ENCODE peak calls at places on chromosomes 11 and 22, in six cellular contexts. One of them, this sample, is unnamed.

GRCh38 chr11:48040830-48041444 is 60.6 kb downstream of the PTPRJ start:
- DNase-seq in GM23338: no peak
- DNase-seq in left ventricle myocardium inferior: no peak
- DNase-seq in RWPE1: no peak
- DNase-seq in anterior cingulate cortex: no peak
- DNase-seq in astrocyte of the spinal cord: no peak
- DNase-seq in this sample: no peak

GRCh38 chr11:128210148-128210940 is 377.0 kb downstream of the ETS1 start:
- DNase-seq in RWPE1: peak
- DNase-seq in left ventricle myocardium inferior: no peak
- DNase-seq in anterior cingulate cortex: no peak
- DNase-seq in astrocyte of the spinal cord: peak
- DNase-seq in GM23338: peak
- DNase-seq in this sample: peak

GRCh38 chr11:124898711-124899110 is 1.0 kb upstream of the ROBO4 start:
- DNase-seq in left ventricle myocardium inferior: no peak
- DNase-seq in anterior cingulate cortex: peak
- DNase-seq in astrocyte of the spinal cord: no peak
- DNase-seq in GM23338: peak
- DNase-seq in RWPE1: peak
- DNase-seq in this sample: no peak

GRCh38 chr11:88779551-88779950 is 286.2 kb downstream of the GRM5 start:
- DNase-seq in GM23338: no peak
- DNase-seq in left ventricle myocardium inferior: no peak
- DNase-seq in anterior cingulate cortex: no peak
- DNase-seq in RWPE1: peak
- DNase-seq in astrocyte of the spinal cord: peak
- DNase-seq in this sample: no peak

GRCh38 chr22:30859714-30860095 is 108.9 kb downstream of the MORC2 start:
- DNase-seq in astrocyte of the spinal cord: no peak
- DNase-seq in anterior cingulate cortex: no peak
- DNase-seq in left ventricle myocardium inferior: no peak
- DNase-seq in GM23338: no peak
- DNase-seq in RWPE1: no peak
- DNase-seq in this sample: no peak

GRCh38 chr22:29072193-29072978 is 449 bp upstream of the KREMEN1 start:
- DNase-seq in GM23338: peak
- DNase-seq in RWPE1: peak
- DNase-seq in astrocyte of the spinal cord: peak
- DNase-seq in left ventricle myocardium inferior: peak
- DNase-seq in anterior cingulate cortex: peak
- DNase-seq in this sample: peak

GRCh38 chr11:109644158-109644557 is 222.2 kb downstream of the C11orf87 start:
- DNase-seq in anterior cingulate cortex: peak
- DNase-seq in RWPE1: no peak
- DNase-seq in GM23338: no peak
- DNase-seq in astrocyte of the spinal cord: peak
- DNase-seq in left ventricle myocardium inferior: peak
- DNase-seq in this sample: no peak

GRCh38 chr11:130705670-130706421 is 210.4 kb downstream of the SNX19 start:
- DNase-seq in anterior cingulate cortex: no peak
- DNase-seq in left ventricle myocardium inferior: no peak
- DNase-seq in astrocyte of the spinal cord: no peak
- DNase-seq in RWPE1: no peak
- DNase-seq in GM23338: no peak
- DNase-seq in this sample: no peak

GRCh38 chr11:68146704-68147474 is 25.7 kb upstream of the CHKA start:
- DNase-seq in astrocyte of the spinal cord: peak
- DNase-seq in GM23338: no peak
- DNase-seq in anterior cingulate cortex: peak
- DNase-seq in left ventricle myocardium inferior: no peak
- DNase-seq in RWPE1: peak
- DNase-seq in this sample: peak

GRCh38 chr11:67138922-67139321 is 19.9 kb downstream of the KDM2A start:
- DNase-seq in left ventricle myocardium inferior: no peak
- DNase-seq in astrocyte of the spinal cord: no peak
- DNase-seq in GM23338: no peak
- DNase-seq in anterior cingulate cortex: no peak
- DNase-seq in RWPE1: no peak
- DNase-seq in this sample: no peak

GRCh38 chr22:41976070-41976901 is 7.0 kb downstream of the SEPTIN3 start:
- DNase-seq in astrocyte of the spinal cord: no peak
- DNase-seq in GM23338: peak
- DNase-seq in left ventricle myocardium inferior: peak
- DNase-seq in RWPE1: peak
- DNase-seq in anterior cingulate cortex: peak
- DNase-seq in this sample: no peak

GRCh38 chr11:128472128-128473110 is 114.9 kb downstream of the ETS1 start:
- DNase-seq in RWPE1: no peak
- DNase-seq in anterior cingulate cortex: no peak
- DNase-seq in left ventricle myocardium inferior: no peak
- DNase-seq in GM23338: no peak
- DNase-seq in astrocyte of the spinal cord: peak
- DNase-seq in this sample: peak

GRCh38 chr11:61079416-61080150 is 22.7 kb upstream of the CD5 start:
- DNase-seq in astrocyte of the spinal cord: no peak
- DNase-seq in GM23338: no peak
- DNase-seq in anterior cingulate cortex: no peak
- DNase-seq in RWPE1: no peak
- DNase-seq in left ventricle myocardium inferior: no peak
- DNase-seq in this sample: no peak

GRCh38 chr11:85464283-85464682 is 162.9 kb downstream of the DLG2 start:
- DNase-seq in GM23338: peak
- DNase-seq in anterior cingulate cortex: no peak
- DNase-seq in astrocyte of the spinal cord: no peak
- DNase-seq in RWPE1: no peak
- DNase-seq in left ventricle myocardium inferior: no peak
- DNase-seq in this sample: no peak

GRCh38 chr22:26756675-26757293 is 99.4 kb downstream of the MIAT start:
- DNase-seq in astrocyte of the spinal cord: peak
- DNase-seq in GM23338: peak
- DNase-seq in left ventricle myocardium inferior: peak
- DNase-seq in RWPE1: peak
- DNase-seq in anterior cingulate cortex: peak
- DNase-seq in this sample: no peak

GRCh38 chr11:65584723-65585171 is 8.9 kb downstream of the EHBP1L1 start:
- DNase-seq in left ventricle myocardium inferior: no peak
- DNase-seq in anterior cingulate cortex: no peak
- DNase-seq in RWPE1: no peak
- DNase-seq in astrocyte of the spinal cord: no peak
- DNase-seq in GM23338: peak
- DNase-seq in this sample: no peak

GRCh38 chr11:68979931-68980775 is 633 bp downstream of the MRGPRD start:
- DNase-seq in astrocyte of the spinal cord: no peak
- DNase-seq in anterior cingulate cortex: no peak
- DNase-seq in GM23338: no peak
- DNase-seq in left ventricle myocardium inferior: no peak
- DNase-seq in RWPE1: no peak
- DNase-seq in this sample: no peak

GRCh38 chr11:12232160-12232559 is 121.8 kb downstream of the MICAL2 start:
- DNase-seq in anterior cingulate cortex: no peak
- DNase-seq in astrocyte of the spinal cord: no peak
- DNase-seq in RWPE1: no peak
- DNase-seq in GM23338: no peak
- DNase-seq in left ventricle myocardium inferior: no peak
- DNase-seq in this sample: no peak

GRCh38 chr11:69705901-69706787 is 2.3 kb upstream of the FGF19 start:
- DNase-seq in anterior cingulate cortex: no peak
- DNase-seq in RWPE1: no peak
- DNase-seq in GM23338: no peak
- DNase-seq in left ventricle myocardium inferior: no peak
- DNase-seq in astrocyte of the spinal cord: no peak
- DNase-seq in this sample: no peak

GRCh38 chr11:131661137-131661536 is 290.7 kb downstream of the NTM start:
- DNase-seq in anterior cingulate cortex: no peak
- DNase-seq in astrocyte of the spinal cord: peak
- DNase-seq in GM23338: no peak
- DNase-seq in RWPE1: no peak
- DNase-seq in left ventricle myocardium inferior: no peak
- DNase-seq in this sample: no peak

GRCh38 chr22:41822289-41823057 is 10.4 kb upstream of the SREBF2 start:
- DNase-seq in anterior cingulate cortex: no peak
- DNase-seq in left ventricle myocardium inferior: no peak
- DNase-seq in GM23338: peak
- DNase-seq in RWPE1: peak
- DNase-seq in astrocyte of the spinal cord: peak
- DNase-seq in this sample: peak

GRCh38 chr22:34035209-34035608 is 114.9 kb upstream of the LARGE1 start:
- DNase-seq in GM23338: no peak
- DNase-seq in anterior cingulate cortex: no peak
- DNase-seq in astrocyte of the spinal cord: no peak
- DNase-seq in RWPE1: no peak
- DNase-seq in left ventricle myocardium inferior: no peak
- DNase-seq in this sample: no peak

GRCh38 chr22:39176067-39176621 is 23.7 kb upstream of the CBX7 start:
- DNase-seq in astrocyte of the spinal cord: peak
- DNase-seq in left ventricle myocardium inferior: peak
- DNase-seq in GM23338: peak
- DNase-seq in RWPE1: peak
- DNase-seq in anterior cingulate cortex: no peak
- DNase-seq in this sample: peak

GRCh38 chr11:795638-796564 is 2.2 kb downstream of the SLC25A22 start:
- DNase-seq in GM23338: peak
- DNase-seq in left ventricle myocardium inferior: peak
- DNase-seq in RWPE1: peak
- DNase-seq in anterior cingulate cortex: peak
- DNase-seq in astrocyte of the spinal cord: peak
- DNase-seq in this sample: peak

GRCh38 chr11:117180661-117181585 is 2.4 kb downstream of the SIDT2 start:
- DNase-seq in astrocyte of the spinal cord: peak
- DNase-seq in left ventricle myocardium inferior: peak
- DNase-seq in RWPE1: no peak
- DNase-seq in GM23338: peak
- DNase-seq in anterior cingulate cortex: peak
- DNase-seq in this sample: peak

GRCh38 chr11:61254403-61255025 is 13.5 kb downstream of the PGA5 start:
- DNase-seq in RWPE1: peak
- DNase-seq in GM23338: peak
- DNase-seq in anterior cingulate cortex: peak
- DNase-seq in left ventricle myocardium inferior: peak
- DNase-seq in astrocyte of the spinal cord: peak
- DNase-seq in this sample: peak

GRCh38 chr11:76217653-76218160 is 11.4 kb upstream of the WNT11 start:
- DNase-seq in astrocyte of the spinal cord: no peak
- DNase-seq in GM23338: no peak
- DNase-seq in left ventricle myocardium inferior: peak
- DNase-seq in anterior cingulate cortex: no peak
- DNase-seq in RWPE1: no peak
- DNase-seq in this sample: no peak

GRCh38 chr11:126816655-126817054 is 183.9 kb downstream of the KIRREL3 start:
- DNase-seq in anterior cingulate cortex: no peak
- DNase-seq in GM23338: no peak
- DNase-seq in astrocyte of the spinal cord: peak
- DNase-seq in RWPE1: no peak
- DNase-seq in left ventricle myocardium inferior: no peak
- DNase-seq in this sample: no peak

GRCh38 chr11:107018902-107019493 is 722 bp upstream of the GUCY1A2 start:
- DNase-seq in GM23338: peak
- DNase-seq in left ventricle myocardium inferior: peak
- DNase-seq in astrocyte of the spinal cord: peak
- DNase-seq in anterior cingulate cortex: peak
- DNase-seq in RWPE1: peak
- DNase-seq in this sample: peak

GRCh38 chr11:78330361-78330760 is 87.3 kb downstream of the GAB2 start:
- DNase-seq in left ventricle myocardium inferior: no peak
- DNase-seq in RWPE1: no peak
- DNase-seq in astrocyte of the spinal cord: no peak
- DNase-seq in anterior cingulate cortex: no peak
- DNase-seq in GM23338: no peak
- DNase-seq in this sample: no peak

GRCh38 chr22:25334091-25334490 is 114.7 kb downstream of the CRYBB2 start:
- DNase-seq in anterior cingulate cortex: peak
- DNase-seq in GM23338: peak
- DNase-seq in left ventricle myocardium inferior: peak
- DNase-seq in astrocyte of the spinal cord: no peak
- DNase-seq in RWPE1: no peak
- DNase-seq in this sample: no peak

GRCh38 chr11:75474240-75474639 is 41.2 kb upstream of the KLHL35 start:
- DNase-seq in RWPE1: no peak
- DNase-seq in GM23338: no peak
- DNase-seq in left ventricle myocardium inferior: no peak
- DNase-seq in anterior cingulate cortex: no peak
- DNase-seq in astrocyte of the spinal cord: no peak
- DNase-seq in this sample: peak

GRCh38 chr11:10866893-10867331 is 9.1 kb upstream of the ZBED5 start:
- DNase-seq in RWPE1: no peak
- DNase-seq in anterior cingulate cortex: no peak
- DNase-seq in astrocyte of the spinal cord: peak
- DNase-seq in GM23338: no peak
- DNase-seq in left ventricle myocardium inferior: no peak
- DNase-seq in this sample: peak

GRCh38 chr11:6298605-6299004 is 21.7 kb downstream of the CAVIN3 start:
- DNase-seq in left ventricle myocardium inferior: peak
- DNase-seq in astrocyte of the spinal cord: no peak
- DNase-seq in RWPE1: peak
- DNase-seq in GM23338: peak
- DNase-seq in anterior cingulate cortex: no peak
- DNase-seq in this sample: peak

GRCh38 chr22:41447435-41448188 is 1.0 kb upstream of the TOB2 start:
- DNase-seq in astrocyte of the spinal cord: peak
- DNase-seq in GM23338: peak
- DNase-seq in RWPE1: no peak
- DNase-seq in anterior cingulate cortex: peak
- DNase-seq in left ventricle myocardium inferior: peak
- DNase-seq in this sample: peak

GRCh38 chr11:86138958-86139357 is 70.1 kb upstream of the PICALM start:
- DNase-seq in RWPE1: no peak
- DNase-seq in astrocyte of the spinal cord: no peak
- DNase-seq in left ventricle myocardium inferior: no peak
- DNase-seq in GM23338: no peak
- DNase-seq in anterior cingulate cortex: no peak
- DNase-seq in this sample: no peak

GRCh38 chr11:34501962-34502361 is 11.6 kb downstream of the ELF5 start:
- DNase-seq in anterior cingulate cortex: no peak
- DNase-seq in left ventricle myocardium inferior: no peak
- DNase-seq in GM23338: no peak
- DNase-seq in RWPE1: no peak
- DNase-seq in astrocyte of the spinal cord: no peak
- DNase-seq in this sample: no peak

GRCh38 chr22:26550498-26551033 is 38.3 kb upstream of the TFIP11 start:
- DNase-seq in left ventricle myocardium inferior: peak
- DNase-seq in GM23338: peak
- DNase-seq in astrocyte of the spinal cord: peak
- DNase-seq in anterior cingulate cortex: peak
- DNase-seq in RWPE1: no peak
- DNase-seq in this sample: peak

GRCh38 chr11:6900327-6900999 is 8.2 kb upstream of the OR2D2 start:
- DNase-seq in left ventricle myocardium inferior: no peak
- DNase-seq in astrocyte of the spinal cord: no peak
- DNase-seq in anterior cingulate cortex: no peak
- DNase-seq in GM23338: peak
- DNase-seq in RWPE1: peak
- DNase-seq in this sample: no peak

This sample was measured in renal cortical epithelial cell.